ENCODE peak calls at places on chromosomes 13 and 19, in five cellular contexts. K is Daoy, I is AG04450, F is NT2/D1, B is nephron progenitor cell. C is an unnamed sample.

GRCh38 chr19:40733149-40733548 is 16.2 kb downstream of the ITPKC start:
- DNase-seq in K (no peak), I (no peak), F (no peak), B (no peak), C (no peak)

GRCh38 chr13:27168086-27168485 is 3.5 kb downstream of the USP12 start:
- DNase-seq in K (peak; percentile 15), I (no peak), F (no peak), B (no peak), C (no peak)

GRCh38 chr19:15227261-15227660 is 5.0 kb downstream of the EPHX3 start:
- DNase-seq in K (no peak), I (no peak), F (no peak), B (no peak), C (no peak)

GRCh38 chr19:43983912-43984686 is at the start of gene ZNF155:
- DNase-seq in K (peak; percentile 98), I (peak; percentile 91), F (peak; percentile 92), B (peak; percentile 75), C (peak; percentile 95)

GRCh38 chr13:24036115-24036514 is 124.4 kb upstream of the SPATA13 start:
- DNase-seq in K (no peak), I (no peak), F (no peak), B (no peak), C (peak; percentile 19)

GRCh38 chr13:101429733-101430132 is 13.4 kb upstream of the NALCN start:
- DNase-seq in K (no peak), I (no peak), F (no peak), B (no peak), C (no peak)

GRCh38 chr19:46494115-46494935 is 1.3 kb downstream of the PNMA8B start:
- DNase-seq in K (no peak), I (no peak), F (no peak), B (no peak), C (no peak)

GRCh38 chr13:111204438-111205177 is 89.5 kb downstream of the ARHGEF7 start:
- DNase-seq in K (no peak), I (peak; percentile 55), F (no peak), B (peak; percentile 18), C (peak; percentile 81)

GRCh38 chr13:45356966-45357689 is 16.1 kb upstream of the TPT1 start:
- DNase-seq in K (no peak), I (no peak), F (no peak), B (no peak), C (no peak)

GRCh38 chr19:55447421-55448174 is 4.5 kb upstream of the SHISA7 start:
- DNase-seq in K (peak; percentile 90), I (no peak), F (no peak), B (peak; percentile 46), C (peak; percentile 54)

GRCh38 chr19:34366670-34367423 is 1.9 kb downstream of the GPI start:
- DNase-seq in K (no peak), I (peak; percentile 23), F (no peak), B (no peak), C (peak; percentile 77)

GRCh38 chr19:51784922-51785690 is 9.9 kb upstream of the FPR3 start:
- DNase-seq in K (peak; percentile 75), I (no peak), F (no peak), B (no peak), C (peak; percentile 63)

GRCh38 chr19:17703823-17704463 is 15.3 kb upstream of the MAP1S start:
- DNase-seq in K (peak; percentile 38), I (no peak), F (no peak), B (peak; percentile 70), C (peak; percentile 65)

GRCh38 chr13:76723551-76724232 is 162.5 kb downstream of the KCTD12 start:
- DNase-seq in K (peak; percentile 55), I (peak; percentile 54), F (peak; percentile 42), B (no peak), C (peak; percentile 96)

GRCh38 chr19:13978306-13978705 is 26.0 kb downstream of the DCAF15 start:
- DNase-seq in K (peak; percentile 43), I (no peak), F (peak; percentile 95), B (peak; percentile 92), C (peak; percentile 42)

GRCh38 chr13:39699274-39699673 is 43.8 kb downstream of the COG6 start:
- DNase-seq in K (no peak), I (no peak), F (no peak), B (no peak), C (no peak)

GRCh38 chr19:17260842-17261325 is 3.7 kb downstream of the USHBP1 start:
- DNase-seq in K (peak; percentile 85), I (no peak), F (peak; percentile 90), B (peak; percentile 92), C (peak; percentile 79)

GRCh38 chr19:16445238-16446107 is 26.3 kb downstream of the EPS15L1 start:
- DNase-seq in K (peak; percentile 78), I (no peak), F (no peak), B (no peak), C (peak; percentile 54)

GRCh38 chr13:75769141-75769905 is 133.2 kb downstream of the LMO7 start:
- DNase-seq in K (no peak), I (no peak), F (no peak), B (no peak), C (peak; percentile 77)

GRCh38 chr19:35202722-35203674 is 25.5 kb downstream of the FAM187B start:
- DNase-seq in K (no peak), I (no peak), F (peak; percentile 92), B (no peak), C (no peak)

GRCh38 chr13:35527451-35527850 is 51.0 kb upstream of the MAB21L1 start:
- DNase-seq in K (no peak), I (no peak), F (no peak), B (no peak), C (no peak)

GRCh38 chr19:32688315-32688714 is 3.3 kb upstream of the NUDT19 start:
- DNase-seq in K (no peak), I (no peak), F (no peak), B (no peak), C (no peak)

GRCh38 chr19:11382898-11383705 is 1.0 kb downstream of the EPOR start:
- DNase-seq in K (peak; percentile 69), I (no peak), F (no peak), B (peak; percentile 62), C (peak; percentile 28)

GRCh38 chr13:79459906-79460305 is 21.0 kb upstream of the NDFIP2 start:
- DNase-seq in K (no peak), I (no peak), F (no peak), B (no peak), C (no peak)

GRCh38 chr19:12779162-12779993 is 4.0 kb upstream of the HOOK2 start:
- DNase-seq in K (peak; percentile 91), I (no peak), F (no peak), B (no peak), C (peak; percentile 82)

GRCh38 chr19:51031220-51031879 is 3.5 kb downstream of the KLK12 start:
- DNase-seq in K (no peak), I (no peak), F (no peak), B (no peak), C (no peak)

GRCh38 chr19:2969104-2969504 is 8.3 kb upstream of the TLE6 start:
- DNase-seq in K (peak; percentile 28), I (no peak), F (no peak), B (no peak), C (no peak)

GRCh38 chr13:72113070-72113469 is 246.1 kb upstream of the DACH1 start:
- DNase-seq in K (no peak), I (no peak), F (no peak), B (no peak), C (no peak)

GRCh38 chr19:2043269-2043641 is 7.8 kb downstream of the MKNK2 start:
- DNase-seq in K (no peak), I (no peak), F (no peak), B (no peak), C (no peak)

GRCh38 chr13:51298812-51299211 is 40.7 kb upstream of the SERPINE3 start:
- DNase-seq in K (no peak), I (no peak), F (no peak), B (no peak), C (peak; percentile 18)

GRCh38 chr13:72458701-72459100 is 268.7 kb downstream of the MZT1 start:
- DNase-seq in K (no peak), I (no peak), F (peak; percentile 9), B (no peak), C (peak; percentile 4)

GRCh38 chr19:53357821-53358581 is 7.5 kb upstream of the ZNF525 start:
- DNase-seq in K (no peak), I (no peak), F (no peak), B (no peak), C (no peak)

GRCh38 chr19:2492870-2493269 is 16.9 kb downstream of the GADD45B start:
- DNase-seq in K (no peak), I (no peak), F (no peak), B (no peak), C (no peak)

GRCh38 chr19:802497-802887 is 5.2 kb downstream of the PTBP1 start:
- DNase-seq in K (no peak), I (no peak), F (no peak), B (peak; percentile 47), C (no peak)

GRCh38 chr13:23383151-23383550 is 50.4 kb downstream of the SACS start:
- DNase-seq in K (no peak), I (no peak), F (no peak), B (no peak), C (no peak)

GRCh38 chr13:34435338-34435737 is 506.7 kb upstream of the NBEA start:
- DNase-seq in K (peak; percentile 34), I (no peak), F (no peak), B (no peak), C (peak; percentile 84)

GRCh38 chr13:67119481-67119883 is 110.7 kb downstream of the PCDH9 start:
- DNase-seq in K (peak; percentile 10), I (peak; percentile 84), F (no peak), B (no peak), C (peak; percentile 52)

C was measured in EH.